ENCODE peak calls at places on chromosomes 16 and 17, in four cellular contexts. T is SK-N-SH, A is mammary epithelial cell, P is K562. U is an unnamed sample.

GRCh38 chr16:12341423-12341822 is 364.9 kb downstream of the SNX29 start:
- DNase-seq in T (no peak), A (peak; percentile 77), P (peak; percentile 12), U (peak; percentile 42)

GRCh38 chr17:76208120-76208519 is 32.2 kb downstream of the RNF157 start:
- DNase-seq in T (no peak), A (no peak), P (no peak), U (no peak)

GRCh38 chr16:81036751-81037350 is 1.2 kb downstream of the ATMIN start:
- DNase-seq in T (peak; percentile 25), A (peak; percentile 2), P (peak; percentile 73), U (no peak)

GRCh38 chr17:81621494-81622230 is 15.2 kb downstream of the NPLOC4 start:
- DNase-seq in T (no peak), A (no peak), P (no peak), U (no peak)

GRCh38 chr17:60457148-60457547 is 34.9 kb downstream of the CHCT1 start:
- DNase-seq in T (no peak), A (no peak), P (no peak), U (no peak)

GRCh38 chr16:11665071-11665491 is 3.2 kb upstream of the SNN start:
- DNase-seq in T (no peak), A (no peak), P (no peak), U (no peak)

GRCh38 chr17:30476726-30477082 is 504 bp upstream of the GOSR1 start:
- DNase-seq in T (no peak), A (no peak), P (peak; percentile 60), U (peak; percentile 11)

GRCh38 chr17:82350182-82351030 is 8.6 kb upstream of the TEX19 start:
- DNase-seq in T (no peak), A (no peak), P (peak; percentile 78), U (no peak)

GRCh38 chr17:83136156-83136555 is 56.7 kb downstream of the METRNL start:
- DNase-seq in T (no peak), A (no peak), P (no peak), U (no peak)

GRCh38 chr16:30659507-30660423 is 1.5 kb downstream of the FBRS start:
- DNase-seq in T (peak; percentile 82), A (peak; percentile 35), P (no peak), U (no peak)

GRCh38 chr16:55491691-55492090 is 12.7 kb downstream of the MMP2 start:
- DNase-seq in T (no peak), A (no peak), P (no peak), U (no peak)

GRCh38 chr17:82804442-82805191 is 35.2 kb downstream of the ZNF750 start:
- DNase-seq in T (no peak), A (no peak), P (no peak), U (peak; percentile 30)

GRCh38 chr17:65332375-65332774 is 195.2 kb downstream of the RGS9 start:
- DNase-seq in T (no peak), A (peak; percentile 57), P (no peak), U (peak; percentile 79)

GRCh38 chr16:30535777-30536190 is 1.1 kb upstream of the ZNF747 start:
- DNase-seq in T (peak; percentile 85), A (peak; percentile 62), P (peak; percentile 89), U (peak; percentile 40)

GRCh38 chr17:47785538-47786123 is 36.0 kb downstream of the OSBPL7 start:
- DNase-seq in T (no peak), A (peak; percentile 11), P (peak; percentile 67), U (peak; percentile 18)

GRCh38 chr17:42543190-42544079 is 7.4 kb downstream of the NAGLU start:
- DNase-seq in T (no peak), A (no peak), P (no peak), U (no peak)

GRCh38 chr16:2609827-2610470 is 72.1 kb downstream of the PDPK1 start:
- DNase-seq in T (no peak), A (no peak), P (no peak), U (no peak)

GRCh38 chr16:70663524-70664324 is 17.4 kb downstream of the IL34 start:
- DNase-seq in T (peak; percentile 36), A (no peak), P (no peak), U (no peak)

GRCh38 chr16:70662991-70663523 is 16.7 kb downstream of the IL34 start:
- DNase-seq in T (peak; percentile 34), A (no peak), P (no peak), U (no peak)

GRCh38 chr16:70661534-70661917 is 15.2 kb downstream of the IL34 start:
- DNase-seq in T (peak; percentile 44), A (no peak), P (no peak), U (no peak)

GRCh38 chr16:70660672-70661350 is 14.5 kb downstream of the IL34 start:
- DNase-seq in T (peak; percentile 72), A (no peak), P (no peak), U (no peak)

GRCh38 chr16:70661918-70662641 is 15.7 kb downstream of the IL34 start:
- DNase-seq in T (peak; percentile 45), A (no peak), P (no peak), U (peak; percentile 37)
- TF ChIP-seq CTCF in T (no peak), A (no peak), P (no peak), U (no peak)

DNA sequence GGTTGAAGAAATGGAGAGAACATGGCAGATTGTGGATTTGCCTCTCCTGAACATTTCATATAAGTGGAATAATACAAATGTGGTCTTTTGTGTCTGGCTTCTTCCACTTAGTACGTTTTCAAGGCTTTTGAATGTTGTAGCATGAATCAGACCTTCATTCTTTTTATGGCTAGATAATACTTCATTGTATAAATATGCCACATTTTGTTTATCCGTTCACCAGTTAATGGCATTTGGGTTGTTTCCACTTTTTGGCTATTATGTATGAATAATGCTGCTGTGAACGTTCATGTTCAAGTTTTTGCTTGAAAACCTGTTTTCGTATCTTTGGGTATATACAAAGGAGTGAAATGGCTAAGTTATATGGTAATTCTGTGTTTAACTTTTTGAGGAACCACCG is 130.4 kb downstream of the TANC2 start:
- DNase-seq in T (no peak), A (no peak), P (no peak), U (peak; percentile 85)
- H3K9ac ChIP-seq in T (no peak overlapping the region), A (no peak overlapping the region), P (no peak overlapping the region), U (peak overlapping the region; percentile 15)

DNA sequence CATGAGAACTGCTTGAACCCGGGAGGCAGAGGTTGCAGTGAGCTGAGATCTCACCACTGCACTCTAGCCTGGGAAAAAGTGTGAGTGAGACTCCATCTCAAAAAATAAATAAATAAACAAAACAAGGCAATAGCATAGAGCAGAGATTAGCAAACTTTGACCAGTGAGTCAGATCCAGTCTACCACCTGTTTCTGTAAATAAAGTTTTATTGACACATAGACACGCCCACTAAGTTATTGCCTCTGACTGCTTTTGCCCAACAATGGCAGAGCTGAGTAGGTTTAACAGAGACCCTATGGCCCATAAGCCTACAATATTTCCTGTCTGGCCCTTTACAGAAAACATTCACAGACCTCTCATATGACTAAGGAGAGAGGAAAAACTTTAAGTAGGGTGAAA is 44.3 kb downstream of the XYLT1 start:
- DNase-seq in T (no peak), A (no peak), P (no peak), U (no peak)
- H3K4me2 ChIP-seq in T (no peak overlapping the region), A (no peak overlapping the region), P (no peak overlapping the region), U (no peak overlapping the region)

GRCh38 chr17:2084129-2084765 is 29.3 kb downstream of the HIC1 start:
- DNase-seq in T (peak; percentile 61), A (peak; percentile 36), P (peak; percentile 63), U (peak; percentile 57)

GRCh38 chr17:2083613-2084128 is 28.8 kb downstream of the HIC1 start:
- DNase-seq in T (no peak), A (no peak), P (peak; percentile 38), U (no peak)

GRCh38 chr17:2085648-2085949 is 30.7 kb downstream of the HIC1 start:
- DNase-seq in T (no peak), A (no peak), P (no peak), U (peak; percentile 76)

GRCh38 chr17:2086306-2086705 is 31.4 kb downstream of the HIC1 start:
- DNase-seq in T (no peak), A (no peak), P (no peak), U (no peak)

DNA sequence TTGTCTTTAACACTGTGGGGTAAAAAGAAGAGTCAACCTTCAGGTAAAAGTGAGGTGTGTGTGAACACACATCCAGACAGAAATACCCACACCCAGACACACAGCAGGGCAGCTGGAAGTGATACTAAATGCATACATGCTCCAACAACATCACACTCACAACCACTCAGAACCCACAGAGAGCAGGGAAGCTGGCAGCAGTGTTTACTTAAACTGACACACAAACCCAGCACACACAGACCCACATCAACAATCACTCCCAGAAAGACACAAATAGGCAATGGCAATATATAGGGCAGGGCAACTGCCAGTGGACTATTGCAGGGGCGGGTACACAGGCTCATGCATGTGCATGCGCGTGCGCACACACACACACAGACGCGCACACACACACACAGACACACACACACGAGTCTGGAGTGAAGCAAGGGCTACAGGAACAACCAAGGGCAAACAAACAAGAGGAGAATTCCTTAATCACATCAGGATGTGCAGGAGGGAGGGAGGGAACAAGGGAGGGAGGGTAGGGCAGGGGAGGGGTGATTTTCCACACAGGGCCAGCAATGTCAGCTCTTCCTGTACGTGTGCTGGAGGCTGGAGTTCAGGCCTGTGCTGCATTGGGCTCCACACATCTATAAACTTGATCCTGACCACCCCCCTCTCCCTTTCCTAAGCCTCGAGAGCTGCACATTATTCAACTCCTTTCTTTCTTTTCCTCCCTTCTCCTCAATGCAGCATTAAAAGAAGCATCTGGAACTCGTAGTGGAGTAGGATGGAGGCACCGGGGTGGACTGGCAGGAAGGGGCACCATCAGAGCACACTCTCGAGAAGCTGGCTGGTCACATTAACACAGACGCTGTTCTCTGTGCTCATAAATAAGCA is 30.1 kb downstream of the HIC1 start:
- DNase-seq in T (peak; percentile 73), A (no peak), P (no peak), U (peak; percentile 64)
- TF ChIP-seq CTCF in T (no peak), A (no peak), P (no peak), U (no peak)

U was measured in astrocyte.